ENCODE peak calls at places on chromosomes 12 and 14, in eight cellular contexts. One of them, this sample, is unnamed.

GRCh38 chr14:25607095-25607657 is 557.2 kb upstream of the STXBP6 start:
- DNase-seq in A549: no peak
- DNase-seq in HCT116: no peak
- DNase-seq in SK-N-SH: no peak
- DNase-seq in HepG2: no peak
- DNase-seq in H1: no peak
- DNase-seq in IMR-90: no peak
- DNase-seq in K562: no peak
- DNase-seq in this sample: no peak

GRCh38 chr12:116958402-116959197 is 47.9 kb downstream of the FBXW8 start:
- DNase-seq in A549: no peak
- DNase-seq in HCT116: no peak
- DNase-seq in SK-N-SH: no peak
- DNase-seq in HepG2: no peak
- DNase-seq in H1: no peak
- DNase-seq in IMR-90: peak
- DNase-seq in K562: no peak
- DNase-seq in this sample: no peak

GRCh38 chr12:121789800-121790748 is 3.4 kb downstream of the RHOF start:
- DNase-seq in A549: no peak
- DNase-seq in HCT116: no peak
- DNase-seq in SK-N-SH: no peak
- DNase-seq in HepG2: no peak
- DNase-seq in H1: no peak
- DNase-seq in IMR-90: peak
- DNase-seq in K562: no peak
- DNase-seq in this sample: peak

GRCh38 chr14:104103061-104104005 is 17.8 kb downstream of the ASPG start:
- DNase-seq in A549: no peak
- DNase-seq in HCT116: no peak
- DNase-seq in SK-N-SH: no peak
- DNase-seq in HepG2: no peak
- DNase-seq in H1: no peak
- DNase-seq in IMR-90: no peak
- DNase-seq in K562: no peak
- DNase-seq in this sample: no peak

GRCh38 chr12:69583203-69583602 is 2.1 kb upstream of the CCT2 start:
- DNase-seq in A549: no peak
- DNase-seq in HCT116: no peak
- DNase-seq in SK-N-SH: no peak
- DNase-seq in HepG2: peak
- DNase-seq in H1: no peak
- DNase-seq in IMR-90: no peak
- DNase-seq in K562: peak
- DNase-seq in this sample: no peak

GRCh38 chr12:57754411-57755193 is at the start of gene MARCHF9:
- DNase-seq in A549: peak
- DNase-seq in HCT116: no peak
- DNase-seq in SK-N-SH: peak
- DNase-seq in HepG2: no peak
- DNase-seq in H1: peak
- DNase-seq in IMR-90: no peak
- DNase-seq in K562: peak
- DNase-seq in this sample: no peak

GRCh38 chr14:51395361-51395849 is 155.4 kb downstream of the TMX1 start:
- DNase-seq in A549: peak
- DNase-seq in HCT116: no peak
- DNase-seq in SK-N-SH: peak
- DNase-seq in HepG2: no peak
- DNase-seq in H1: peak
- DNase-seq in IMR-90: peak
- DNase-seq in K562: no peak
- DNase-seq in this sample: no peak

GRCh38 chr12:38985961-38986360 is 80.6 kb upstream of the CPNE8 start:
- DNase-seq in A549: no peak
- DNase-seq in HCT116: no peak
- DNase-seq in SK-N-SH: no peak
- DNase-seq in HepG2: no peak
- DNase-seq in H1: no peak
- DNase-seq in IMR-90: no peak
- DNase-seq in K562: no peak
- DNase-seq in this sample: no peak

GRCh38 chr12:26809611-26810298 is 23.2 kb downstream of the ITPR2 start:
- DNase-seq in A549: no peak
- DNase-seq in HCT116: no peak
- DNase-seq in SK-N-SH: no peak
- DNase-seq in HepG2: no peak
- DNase-seq in H1: no peak
- DNase-seq in IMR-90: no peak
- DNase-seq in K562: no peak
- DNase-seq in this sample: no peak

GRCh38 chr12:112967306-112967705 is 11.0 kb upstream of the OAS2 start:
- DNase-seq in A549: no peak
- DNase-seq in HCT116: no peak
- DNase-seq in SK-N-SH: no peak
- DNase-seq in HepG2: no peak
- DNase-seq in H1: no peak
- DNase-seq in IMR-90: no peak
- DNase-seq in K562: no peak
- DNase-seq in this sample: no peak

GRCh38 chr12:63052696-63053095 is 98.3 kb downstream of the AVPR1A start:
- DNase-seq in A549: no peak
- DNase-seq in HCT116: no peak
- DNase-seq in SK-N-SH: no peak
- DNase-seq in HepG2: no peak
- DNase-seq in H1: no peak
- DNase-seq in IMR-90: no peak
- DNase-seq in K562: no peak
- DNase-seq in this sample: no peak

DNA sequence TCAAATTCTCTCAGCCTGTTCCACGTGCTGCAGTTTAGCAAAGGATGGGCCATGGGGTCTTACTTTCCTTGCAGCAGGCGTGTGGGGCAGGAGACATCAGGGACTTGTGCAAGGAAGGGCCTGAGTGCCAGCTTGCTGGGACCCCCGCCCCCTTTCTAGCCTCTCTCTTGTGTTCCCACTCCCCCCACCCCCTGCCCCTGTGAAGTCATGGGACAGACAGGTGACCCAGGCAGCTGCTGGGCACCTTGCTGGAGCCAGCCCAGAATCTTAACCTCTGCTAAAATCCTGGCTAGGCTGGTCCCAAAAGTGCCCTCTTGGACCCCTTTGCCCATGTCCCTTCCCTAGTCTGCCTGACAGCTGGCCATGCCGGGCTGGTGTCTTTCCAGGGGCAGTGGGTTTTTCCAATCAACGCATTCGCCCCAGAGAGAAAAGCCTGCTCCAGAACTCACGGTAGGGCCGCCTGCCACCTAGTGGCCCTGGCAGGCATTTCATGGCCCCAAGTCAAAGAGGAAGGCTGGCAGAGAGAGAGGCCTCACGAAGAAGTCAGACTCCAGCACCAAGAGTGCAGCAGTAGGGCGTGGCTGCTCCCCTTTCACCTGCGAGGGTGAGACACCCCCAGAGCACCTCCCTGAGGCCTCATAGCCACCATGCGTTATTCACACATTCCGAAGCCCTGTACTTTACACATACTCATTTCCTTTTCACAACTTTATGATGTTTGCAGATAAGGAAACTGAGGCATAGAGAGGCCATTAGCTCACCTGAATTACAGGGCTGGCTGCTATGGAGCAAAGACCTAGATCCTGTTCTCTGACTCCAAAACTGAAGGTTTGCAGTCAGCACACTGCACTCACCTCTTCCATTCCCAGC is 67.4 kb downstream of the LGMN start:
- DNase-seq in A549: peak
- DNase-seq in HCT116: peak
- DNase-seq in SK-N-SH: peak
- DNase-seq in HepG2: peak
- DNase-seq in H1: peak
- DNase-seq in IMR-90: peak
- DNase-seq in K562: peak
- DNase-seq in this sample: no peak
- TF ChIP-seq RAD21 in A549: peak
- TF ChIP-seq RAD21 in HCT116: peak
- TF ChIP-seq RAD21 in SK-N-SH: peak
- TF ChIP-seq RAD21 in HepG2: peak
- TF ChIP-seq RAD21 in H1: peak
- TF ChIP-seq RAD21 in IMR-90: peak
- TF ChIP-seq RAD21 in K562: peak
- TF ChIP-seq RAD21 in this sample: peak

GRCh38 chr14:37252434-37252833 is 54.7 kb downstream of the MIPOL1 start:
- DNase-seq in A549: no peak
- DNase-seq in HCT116: no peak
- DNase-seq in SK-N-SH: no peak
- DNase-seq in HepG2: no peak
- DNase-seq in H1: no peak
- DNase-seq in IMR-90: no peak
- DNase-seq in K562: no peak
- DNase-seq in this sample: no peak

GRCh38 chr14:37251778-37252177 is 54.0 kb downstream of the MIPOL1 start:
- DNase-seq in A549: peak
- DNase-seq in HCT116: no peak
- DNase-seq in SK-N-SH: no peak
- DNase-seq in HepG2: peak
- DNase-seq in H1: no peak
- DNase-seq in IMR-90: no peak
- DNase-seq in K562: no peak
- DNase-seq in this sample: no peak

GRCh38 chr14:37246427-37246829 is 48.7 kb downstream of the MIPOL1 start:
- DNase-seq in A549: peak
- DNase-seq in HCT116: peak
- DNase-seq in SK-N-SH: peak
- DNase-seq in HepG2: peak
- DNase-seq in H1: no peak
- DNase-seq in IMR-90: peak
- DNase-seq in K562: peak
- DNase-seq in this sample: no peak

GRCh38 chr14:37253905-37254304 is 56.2 kb downstream of the MIPOL1 start:
- DNase-seq in A549: no peak
- DNase-seq in HCT116: no peak
- DNase-seq in SK-N-SH: no peak
- DNase-seq in HepG2: no peak
- DNase-seq in H1: no peak
- DNase-seq in IMR-90: peak
- DNase-seq in K562: no peak
- DNase-seq in this sample: no peak

GRCh38 chr14:37247777-37248461 is 50.2 kb downstream of the MIPOL1 start:
- DNase-seq in A549: no peak
- DNase-seq in HCT116: no peak
- DNase-seq in SK-N-SH: no peak
- DNase-seq in HepG2: no peak
- DNase-seq in H1: no peak
- DNase-seq in IMR-90: no peak
- DNase-seq in K562: no peak
- DNase-seq in this sample: no peak
- TF ChIP-seq RAD21 in A549: no peak
- TF ChIP-seq RAD21 in HCT116: no peak
- TF ChIP-seq RAD21 in SK-N-SH: no peak
- TF ChIP-seq RAD21 in HepG2: no peak
- TF ChIP-seq RAD21 in H1: no peak
- TF ChIP-seq RAD21 in IMR-90: no peak
- TF ChIP-seq RAD21 in K562: no peak
- TF ChIP-seq RAD21 in this sample: no peak

GRCh38 chr12:92138144-92138543 is 7.5 kb downstream of the BTG1 start:
- DNase-seq in A549: no peak
- DNase-seq in HCT116: no peak
- DNase-seq in SK-N-SH: no peak
- DNase-seq in HepG2: no peak
- DNase-seq in H1: no peak
- DNase-seq in IMR-90: no peak
- DNase-seq in K562: no peak
- DNase-seq in this sample: no peak

GRCh38 chr12:92140919-92141536 is 4.6 kb downstream of the BTG1 start:
- DNase-seq in A549: no peak
- DNase-seq in HCT116: no peak
- DNase-seq in SK-N-SH: no peak
- DNase-seq in HepG2: no peak
- DNase-seq in H1: no peak
- DNase-seq in IMR-90: no peak
- DNase-seq in K562: no peak
- DNase-seq in this sample: no peak

GRCh38 chr12:92138626-92139025 is 7.0 kb downstream of the BTG1 start:
- DNase-seq in A549: no peak
- DNase-seq in HCT116: no peak
- DNase-seq in SK-N-SH: no peak
- DNase-seq in HepG2: no peak
- DNase-seq in H1: no peak
- DNase-seq in IMR-90: no peak
- DNase-seq in K562: no peak
- DNase-seq in this sample: no peak

GRCh38 chr12:92141585-92142244 is 3.9 kb downstream of the BTG1 start:
- DNase-seq in A549: no peak
- DNase-seq in HCT116: no peak
- DNase-seq in SK-N-SH: no peak
- DNase-seq in HepG2: no peak
- DNase-seq in H1: no peak
- DNase-seq in IMR-90: no peak
- DNase-seq in K562: no peak
- DNase-seq in this sample: no peak

DNA sequence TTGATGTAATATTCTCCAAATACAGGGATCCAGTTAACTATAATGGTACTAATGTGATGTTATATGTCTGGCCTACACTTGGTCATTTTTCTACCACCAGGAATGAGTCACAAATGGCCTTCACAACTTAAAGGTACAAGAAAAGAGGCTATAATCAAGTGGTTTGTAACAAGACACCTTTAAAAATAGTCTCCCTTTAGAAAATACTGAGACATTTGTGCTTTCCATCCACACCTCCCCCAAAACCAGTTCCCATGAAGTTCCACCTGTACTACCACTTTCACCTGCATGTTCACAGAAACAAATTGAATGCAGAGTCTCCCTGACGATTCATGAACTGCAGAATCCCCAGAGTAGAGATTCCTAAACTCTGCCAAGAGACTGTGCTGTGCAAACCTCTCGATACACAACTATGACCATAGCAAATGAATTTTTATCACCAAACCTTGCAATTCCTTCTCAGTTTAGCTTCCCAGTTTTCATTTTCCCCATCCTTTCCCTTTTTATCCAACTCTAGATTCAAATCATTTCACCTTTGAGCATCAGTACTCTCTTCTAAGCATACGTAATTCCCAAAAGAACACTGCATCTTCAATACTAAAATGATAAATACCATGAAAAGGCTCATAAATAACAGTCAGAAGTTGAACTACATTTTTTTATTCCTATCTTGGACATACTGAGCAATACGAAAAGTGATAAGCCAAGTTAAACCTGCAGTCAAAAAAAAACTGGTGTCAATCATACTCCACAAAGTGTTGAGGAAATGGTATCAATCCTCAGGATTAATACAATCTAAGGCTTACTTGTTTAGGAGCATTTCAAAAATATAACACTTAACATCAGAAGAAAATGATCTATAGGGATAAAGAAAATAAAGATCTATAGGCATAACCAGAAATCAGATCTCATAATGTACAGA is 5.8 kb downstream of the BTG1 start:
- DNase-seq in A549: no peak
- DNase-seq in HCT116: no peak
- DNase-seq in SK-N-SH: no peak
- DNase-seq in HepG2: no peak
- DNase-seq in H1: no peak
- DNase-seq in IMR-90: peak
- DNase-seq in K562: no peak
- DNase-seq in this sample: no peak
- TF ChIP-seq RAD21 in A549: no peak
- TF ChIP-seq RAD21 in HCT116: no peak
- TF ChIP-seq RAD21 in SK-N-SH: no peak
- TF ChIP-seq RAD21 in HepG2: no peak
- TF ChIP-seq RAD21 in H1: no peak
- TF ChIP-seq RAD21 in IMR-90: no peak
- TF ChIP-seq RAD21 in K562: no peak
- TF ChIP-seq RAD21 in this sample: no peak

GRCh38 chr12:22459872-22460490 is 84.4 kb downstream of the C2CD5 start:
- DNase-seq in A549: peak
- DNase-seq in HCT116: peak
- DNase-seq in SK-N-SH: peak
- DNase-seq in HepG2: peak
- DNase-seq in H1: no peak
- DNase-seq in IMR-90: peak
- DNase-seq in K562: peak
- DNase-seq in this sample: no peak
- TF ChIP-seq RAD21 in A549: peak
- TF ChIP-seq RAD21 in HCT116: peak
- TF ChIP-seq RAD21 in SK-N-SH: peak
- TF ChIP-seq RAD21 in HepG2: no peak
- TF ChIP-seq RAD21 in H1: peak
- TF ChIP-seq RAD21 in IMR-90: peak
- TF ChIP-seq RAD21 in K562: no peak
- TF ChIP-seq RAD21 in this sample: peak

This sample was measured in GM12878.